ENCODE peak calls at places on chromosomes 11 and 22, in seven cellular contexts. U, Y, K, L, R, V and C are unnamed samples.
A peak's percentile ranks its signal among the peaks of the same experiment; 100 is the strongest.

GRCh38 chr11:113234888-113235287 is 79.5 kb upstream of the TTC12 start:
- DNase-seq in U (no peak), Y (no peak), K (no peak), L (no peak), R (no peak), V (no peak), C (no peak)

GRCh38 chr11:114050258-114050927 is 9.1 kb upstream of the ZBTB16 start:
- DNase-seq in U (no peak), Y (no peak), K (no peak), L (no peak), R (no peak), V (no peak), C (no peak)

GRCh38 chr11:130062030-130062429 is 7.7 kb upstream of the APLP2 start:
- DNase-seq in U (no peak), Y (no peak), K (no peak), L (no peak), R (no peak), V (no peak), C (no peak)

GRCh38 chr11:115919341-115920086 is 415.3 kb upstream of the CADM1 start:
- DNase-seq in U (no peak), Y (no peak), K (no peak), L (peak; percentile 91), R (no peak), V (no peak), C (no peak)

GRCh38 chr11:44464741-44465140 is 100.7 kb upstream of the CD82 start:
- DNase-seq in U (peak; percentile 53), Y (peak; percentile 18), K (no peak), L (no peak), R (no peak), V (no peak), C (no peak)

GRCh38 chr11:72238040-72238450 is 5.9 kb downstream of the PHOX2A start:
- DNase-seq in U (peak; percentile 44), Y (peak; percentile 47), K (peak; percentile 92), L (no peak), R (peak; percentile 77), V (peak; percentile 87), C (peak; percentile 27)

GRCh38 chr11:13012037-13012693 is 3.0 kb downstream of the RASSF10 start:
- DNase-seq in U (no peak), Y (peak; percentile 40), K (no peak), L (no peak), R (no peak), V (no peak), C (no peak)

GRCh38 chr11:28108909-28109308 is 721 bp downstream of the METTL15 start:
- DNase-seq in U (no peak), Y (no peak), K (no peak), L (no peak), R (no peak), V (no peak), C (no peak)

GRCh38 chr11:108338750-108339149 is 115.9 kb downstream of the ATM start:
- DNase-seq in U (no peak), Y (no peak), K (no peak), L (no peak), R (no peak), V (no peak), C (no peak)

GRCh38 chr11:93143186-93143585 is 54.6 kb downstream of the SLC36A4 start:
- DNase-seq in U (no peak), Y (no peak), K (no peak), L (no peak), R (no peak), V (no peak), C (no peak)

GRCh38 chr11:76631566-76632308 is 38.8 kb downstream of the LRRC32 start:
- DNase-seq in U (no peak), Y (no peak), K (no peak), L (no peak), R (no peak), V (no peak), C (no peak)

GRCh38 chr11:7485136-7485853 is at the start of gene OLFML1:
- DNase-seq in U (no peak), Y (peak; percentile 12), K (no peak), L (no peak), R (no peak), V (no peak), C (no peak)
- H3K4me3 ChIP-seq in U (no peak within 1 kb of the TSS), Y (peak within 1 kb of the TSS; percentile 38), K (no peak within 1 kb of the TSS), L (no peak within 1 kb of the TSS), R (no peak within 1 kb of the TSS), V (no peak within 1 kb of the TSS), C (no peak within 1 kb of the TSS)

GRCh38 chr22:23357028-23357427 is 176.7 kb downstream of the BCR start:
- DNase-seq in U (no peak), Y (no peak), K (no peak), L (no peak), R (no peak), V (no peak), C (no peak)
- TF ChIP-seq SIN3A in U (no peak), Y (no peak), K (no peak), L (no peak), R (no peak), V (no peak), C (no peak)

GRCh38 chr22:32901925-32902324 is 100.4 kb downstream of the TIMP3 start:
- DNase-seq in U (no peak), Y (no peak), K (no peak), L (no peak), R (no peak), V (no peak), C (no peak)
- TF ChIP-seq CTCF in U (peak; percentile 14), Y (no peak), K (peak; percentile 19), L (no peak), R (no peak), V (no peak), C (no peak)

GRCh38 chr22:29032014-29032475 is 29.6 kb downstream of the C22orf31 start:
- DNase-seq in U (no peak), Y (peak; percentile 78), K (no peak), L (no peak), R (no peak), V (peak; percentile 44), C (no peak)
- H3K4me3 ChIP-seq in U (peak overlapping the region; percentile 57), Y (no peak overlapping the region), K (no peak overlapping the region), L (no peak overlapping the region), R (no peak overlapping the region), V (peak overlapping the region; percentile 46), C (no peak overlapping the region)

GRCh38 chr11:67371549-67372231 is 1.7 kb downstream of the CLCF1 start:
- DNase-seq in U (no peak), Y (peak; percentile 34), K (peak; percentile 66), L (no peak), R (peak; percentile 58), V (peak; percentile 85), C (no peak)
- TF ChIP-seq SIN3A in U (no peak), Y (no peak), K (no peak), L (no peak), R (no peak), V (no peak), C (no peak)